ENCODE peak calls at places on chromosomes 7 and 10, in six cellular contexts. W is cardiac muscle cell; I is adrenal gland; E is HCT116; Z is mammary epithelial cell; O is CD8-positive, alpha-beta T cell. T is an unnamed sample. For H3K4me1 and H3K9me3, the result is how much of the 10 kb centered on the place peaks cover.

GRCh38 chr10:24118246-24118645 is 90.7 kb upstream of the KIAA1217 start:
- DNase-seq in W (peak), I (peak), E (no peak), Z (no peak), O (no peak), T (no peak)

GRCh38 chr7:65269150-65269856 is 104.4 kb upstream of the ZNF92 start:
- DNase-seq in W (peak), I (peak), E (peak), Z (peak), O (no peak), T (peak)

GRCh38 chr7:99375070-99375807 is 709 bp downstream of the ARPC1B start:
- DNase-seq in W (peak), I (peak), E (no peak), Z (peak), O (peak), T (peak)

GRCh38 chr10:3887404-3887803 is 102.4 kb upstream of the KLF6 start:
- DNase-seq in W (no peak), I (peak), E (no peak), Z (no peak), O (no peak), T (no peak)

GRCh38 chr10:55400075-55400474 is 599.0 kb upstream of the PCDH15 start:
- DNase-seq in W (no peak), I (no peak), E (no peak), Z (no peak), O (no peak), T (no peak)

GRCh38 chr7:115679976-115680375 is 350.6 kb downstream of the TFEC start:
- DNase-seq in W (peak), I (no peak), E (peak), Z (peak), O (no peak), T (no peak)

GRCh38 chr10:88262591-88263234 is 320.4 kb downstream of the RNLS start:
- DNase-seq in W (no peak), I (no peak), E (no peak), Z (no peak), O (no peak), T (no peak)

GRCh38 chr10:16155761-16156322 is 281.0 kb upstream of the PTER start:
- DNase-seq in W (no peak), I (no peak), E (no peak), Z (no peak), O (no peak), T (no peak)

GRCh38 chr7:68955656-68956055 is 642.6 kb upstream of the AUTS2 start:
- DNase-seq in W (no peak), I (no peak), E (no peak), Z (no peak), O (no peak), T (no peak)

GRCh38 chr7:136066304-136067143 is 89.4 kb upstream of the MTPN start:
- DNase-seq in W (no peak), I (no peak), E (no peak), Z (no peak), O (no peak), T (no peak)

GRCh38 chr7:113100091-113100723 is 13.6 kb upstream of the GPR85 start:
- DNase-seq in W (peak), I (peak), E (no peak), Z (peak), O (no peak), T (no peak)

GRCh38 chr7:101554584-101555268 is 74.4 kb downstream of the MYL10 start:
- DNase-seq in W (no peak), I (peak), E (no peak), Z (no peak), O (no peak), T (no peak)

GRCh38 chr10:22655312-22655973 is 58.9 kb downstream of the PIP4K2A start:
- DNase-seq in W (no peak), I (no peak), E (no peak), Z (peak), O (peak), T (no peak)

GRCh38 chr10:94062611-94063010 is 68.9 kb downstream of the PLCE1 start:
- DNase-seq in W (no peak), I (no peak), E (no peak), Z (no peak), O (no peak), T (no peak)

GRCh38 chr7:102012941-102013461 is 195.6 kb downstream of the CUX1 start:
- DNase-seq in W (no peak), I (no peak), E (no peak), Z (no peak), O (no peak), T (no peak)

GRCh38 chr10:83925133-83925532 is 214.2 kb upstream of the GHITM start:
- DNase-seq in W (no peak), I (no peak), E (no peak), Z (no peak), O (no peak), T (no peak)

GRCh38 chr7:147436718-147437117 is 1153.8 kb upstream of the C7orf33 start:
- DNase-seq in W (no peak), I (no peak), E (no peak), Z (no peak), O (no peak), T (no peak)

GRCh38 chr7:147428075-147428474 is 1162.5 kb upstream of the C7orf33 start:
- DNase-seq in W (no peak), I (no peak), E (no peak), Z (no peak), O (no peak), T (no peak)

DNA sequence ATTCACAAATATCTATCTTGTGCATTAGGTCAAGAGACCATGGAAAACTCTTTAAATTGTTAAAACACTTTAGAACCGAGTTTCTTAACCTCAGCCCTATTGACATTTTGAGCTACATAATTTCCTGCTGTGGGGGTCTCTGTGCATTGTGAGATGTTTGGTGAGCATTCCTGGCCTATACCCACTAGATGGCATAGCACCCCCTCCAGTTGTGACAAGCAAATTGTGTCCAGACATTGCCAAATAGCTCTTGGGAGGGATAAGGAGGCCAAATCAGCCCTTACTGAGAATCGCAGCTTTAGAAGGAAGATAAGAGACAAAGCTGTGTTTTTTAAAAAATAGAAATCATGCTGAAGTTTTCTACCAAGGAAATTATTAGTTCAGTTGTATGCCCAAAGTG is 1158.5 kb upstream of the C7orf33 start:
- DNase-seq in W (peak), I (no peak), E (no peak), Z (no peak), O (no peak), T (no peak)
- TF ChIP-seq CTCF in W (peak), I (no peak), E (no peak), Z (peak), O (no peak), T (no peak)

DNA sequence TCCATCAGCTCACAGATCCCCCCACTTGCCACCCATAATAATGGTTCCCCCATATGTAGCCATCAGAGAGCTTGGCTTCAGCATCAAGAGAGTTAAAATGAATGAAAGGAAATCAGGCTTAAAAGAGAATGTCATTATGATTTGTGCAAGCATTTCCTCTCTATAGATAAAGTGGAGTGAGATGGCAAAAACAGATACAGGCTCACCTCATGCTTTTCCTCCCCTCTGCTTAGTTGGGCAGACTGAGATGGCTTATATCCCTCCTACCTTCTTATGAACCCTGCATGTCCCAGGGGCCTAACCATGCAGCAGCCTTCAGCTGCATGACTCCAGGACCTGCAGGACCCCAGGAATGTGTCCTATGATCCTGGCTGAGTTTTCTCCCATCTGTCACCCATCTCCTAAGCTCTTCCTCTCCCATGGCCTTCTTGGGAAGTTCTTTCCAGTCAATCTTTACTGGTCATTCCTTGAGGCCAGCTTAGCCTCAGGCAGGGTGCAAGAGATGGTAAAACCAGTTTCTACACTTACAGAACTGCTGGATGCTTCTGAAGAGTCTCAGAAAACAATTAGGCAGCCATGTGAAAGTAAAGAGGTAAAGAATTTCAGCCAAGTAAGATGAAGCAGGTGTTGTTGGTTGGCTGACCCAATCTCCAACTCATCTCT is 159.7 kb downstream of the RTKN2 start:
- DNase-seq in W (no peak), I (no peak), E (no peak), Z (no peak), O (no peak), T (no peak)
- H3K4me1 ChIP-seq in W (under half), I (under half), E (under half), Z (under half), O (under half), T (under half)

GRCh38 chr7:57165285-57165899 is 33.2 kb upstream of the ZNF479 start:
- DNase-seq in W (no peak), I (no peak), E (no peak), Z (no peak), O (no peak), T (no peak)
- H3K9me3 ChIP-seq in W (under half), I (under half), E (under half), Z (under half), O (under half), T (half or more)

GRCh38 chr10:106866244-106866845 is 298.2 kb downstream of the SORCS1 start:
- DNase-seq in W (peak), I (no peak), E (no peak), Z (no peak), O (no peak), T (no peak)

GRCh38 chr10:106864031-106864430 is 300.5 kb downstream of the SORCS1 start:
- DNase-seq in W (no peak), I (no peak), E (no peak), Z (no peak), O (no peak), T (no peak)

GRCh38 chr10:106857728-106858127 is 306.8 kb downstream of the SORCS1 start:
- DNase-seq in W (no peak), I (no peak), E (no peak), Z (no peak), O (no peak), T (no peak)

DNA sequence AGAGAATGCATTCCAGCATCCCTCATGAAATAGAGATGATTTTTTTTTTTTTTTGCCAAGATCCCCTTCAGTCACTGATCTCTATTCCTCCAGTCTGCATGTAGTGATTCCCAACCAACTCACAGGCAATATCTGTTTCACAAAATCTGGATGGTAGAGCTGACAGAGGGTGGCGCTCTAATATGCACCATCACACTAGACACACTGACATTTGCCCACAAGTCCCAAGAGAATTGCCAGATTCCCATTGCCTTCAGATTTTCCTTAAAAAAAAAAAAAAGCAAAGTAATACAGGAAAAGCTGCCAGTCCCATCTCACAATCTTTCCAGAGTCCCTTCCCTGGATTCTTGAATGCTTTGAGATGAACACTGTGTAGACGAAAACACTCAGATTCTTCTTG is 301.0 kb downstream of the SORCS1 start:
- DNase-seq in W (peak), I (no peak), E (no peak), Z (no peak), O (no peak), T (peak)
- TF ChIP-seq CTCF in W (no peak), I (no peak), E (no peak), Z (no peak), O (no peak), T (no peak)

GRCh38 chr7:151724250-151724915 is 152.5 kb downstream of the PRKAG2 start:
- DNase-seq in W (no peak), I (no peak), E (no peak), Z (no peak), O (no peak), T (peak)

GRCh38 chr7:151721694-151722093 is 155.2 kb downstream of the PRKAG2 start:
- DNase-seq in W (no peak), I (no peak), E (no peak), Z (no peak), O (no peak), T (no peak)

GRCh38 chr7:151722533-151722932 is 154.4 kb downstream of the PRKAG2 start:
- DNase-seq in W (peak), I (no peak), E (no peak), Z (no peak), O (no peak), T (no peak)

GRCh38 chr7:151724920-151725584 is 151.9 kb downstream of the PRKAG2 start:
- DNase-seq in W (no peak), I (no peak), E (no peak), Z (no peak), O (no peak), T (no peak)

DNA sequence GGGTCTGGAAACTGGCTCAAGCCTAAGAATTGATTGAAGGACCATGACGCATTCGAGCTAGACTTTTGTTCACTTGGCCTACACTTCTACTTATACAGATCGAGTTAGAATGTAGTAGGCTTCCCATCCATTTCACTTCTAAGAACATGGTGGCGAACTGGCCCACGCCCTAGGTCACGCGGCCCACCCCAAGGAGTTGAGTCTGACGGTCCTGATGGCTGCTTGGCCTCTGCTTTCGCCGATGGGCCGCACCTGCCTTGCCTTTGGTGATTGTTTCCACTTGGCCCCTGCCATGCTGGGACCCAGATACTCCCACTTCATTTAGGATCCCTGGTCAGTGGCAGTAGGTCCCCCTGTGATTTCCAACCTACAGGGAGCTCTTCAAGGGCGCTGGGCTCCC is 153.6 kb downstream of the PRKAG2 start:
- DNase-seq in W (no peak), I (no peak), E (no peak), Z (no peak), O (no peak), T (no peak)
- H3K4me1 ChIP-seq in W (half or more), I (under half), E (under half), Z (under half), O (under half), T (under half)

GRCh38 chr7:76507723-76508406 is 2.5 kb upstream of the UPK3B start:
- DNase-seq in W (no peak), I (peak), E (no peak), Z (peak), O (no peak), T (no peak)
- H3K9me3 ChIP-seq in W (under half), I (under half), E (under half), Z (under half), O (under half), T (under half)

T was measured in mucosa of descending colon.